ENCODE peak calls at places on chromosome 16, in ten cellular contexts. One of them, this sample, is unnamed.

GRCh38 chr16:31430380-31431052 is 2.4 kb upstream of the COX6A2 start:
- DNase-seq in GM23338: peak
- DNase-seq in prostate gland: no peak
- DNase-seq in stomach: no peak
- DNase-seq in transverse colon: no peak
- DNase-seq in HCT116: no peak
- DNase-seq in suprapubic skin: no peak
- DNase-seq in upper lobe of left lung: no peak
- DNase-seq in K562: no peak
- DNase-seq in SK-N-SH: no peak
- DNase-seq in this sample: no peak

GRCh38 chr16:13553453-13553985 is 366.4 kb upstream of the ERCC4 start:
- DNase-seq in GM23338: no peak
- DNase-seq in prostate gland: no peak
- DNase-seq in stomach: no peak
- DNase-seq in transverse colon: no peak
- DNase-seq in HCT116: no peak
- DNase-seq in suprapubic skin: no peak
- DNase-seq in upper lobe of left lung: no peak
- DNase-seq in K562: no peak
- DNase-seq in SK-N-SH: no peak
- DNase-seq in this sample: no peak

GRCh38 chr16:48870141-48870540 is 260.2 kb upstream of the N4BP1 start:
- DNase-seq in GM23338: no peak
- DNase-seq in prostate gland: no peak
- DNase-seq in stomach: no peak
- DNase-seq in transverse colon: no peak
- DNase-seq in HCT116: no peak
- DNase-seq in suprapubic skin: no peak
- DNase-seq in upper lobe of left lung: peak
- DNase-seq in K562: no peak
- DNase-seq in SK-N-SH: no peak
- DNase-seq in this sample: no peak

GRCh38 chr16:86946396-86946795 is 368.0 kb downstream of the FOXL1 start:
- DNase-seq in GM23338: peak
- DNase-seq in prostate gland: no peak
- DNase-seq in stomach: no peak
- DNase-seq in transverse colon: no peak
- DNase-seq in HCT116: no peak
- DNase-seq in suprapubic skin: no peak
- DNase-seq in upper lobe of left lung: no peak
- DNase-seq in K562: no peak
- DNase-seq in SK-N-SH: no peak
- DNase-seq in this sample: no peak

GRCh38 chr16:64615647-64616280 is 506.1 kb downstream of the CDH11 start:
- DNase-seq in GM23338: peak
- DNase-seq in prostate gland: no peak
- DNase-seq in stomach: no peak
- DNase-seq in transverse colon: no peak
- DNase-seq in HCT116: no peak
- DNase-seq in suprapubic skin: no peak
- DNase-seq in upper lobe of left lung: no peak
- DNase-seq in K562: no peak
- DNase-seq in SK-N-SH: no peak
- DNase-seq in this sample: no peak

GRCh38 chr16:68859827-68860226 is 16.5 kb downstream of the TANGO6 start:
- DNase-seq in GM23338: no peak
- DNase-seq in prostate gland: no peak
- DNase-seq in stomach: no peak
- DNase-seq in transverse colon: no peak
- DNase-seq in HCT116: no peak
- DNase-seq in suprapubic skin: no peak
- DNase-seq in upper lobe of left lung: no peak
- DNase-seq in K562: no peak
- DNase-seq in SK-N-SH: no peak
- DNase-seq in this sample: no peak

GRCh38 chr16:70735141-70735979 is 49.5 kb upstream of the MTSS2 start:
- DNase-seq in GM23338: peak
- DNase-seq in prostate gland: no peak
- DNase-seq in stomach: no peak
- DNase-seq in transverse colon: no peak
- DNase-seq in HCT116: no peak
- DNase-seq in suprapubic skin: no peak
- DNase-seq in upper lobe of left lung: no peak
- DNase-seq in K562: no peak
- DNase-seq in SK-N-SH: no peak
- DNase-seq in this sample: peak

GRCh38 chr16:86513471-86514277 is 3.3 kb downstream of the FOXF1 start:
- DNase-seq in GM23338: no peak
- DNase-seq in prostate gland: no peak
- DNase-seq in stomach: no peak
- DNase-seq in transverse colon: no peak
- DNase-seq in HCT116: no peak
- DNase-seq in suprapubic skin: no peak
- DNase-seq in upper lobe of left lung: peak
- DNase-seq in K562: no peak
- DNase-seq in SK-N-SH: no peak
- DNase-seq in this sample: no peak

GRCh38 chr16:66740010-66740409 is 11.4 kb downstream of the DYNC1LI2 start:
- DNase-seq in GM23338: peak
- DNase-seq in prostate gland: no peak
- DNase-seq in stomach: no peak
- DNase-seq in transverse colon: peak
- DNase-seq in HCT116: no peak
- DNase-seq in suprapubic skin: no peak
- DNase-seq in upper lobe of left lung: no peak
- DNase-seq in K562: peak
- DNase-seq in SK-N-SH: peak
- DNase-seq in this sample: no peak

GRCh38 chr16:66741971-66742396 is 9.4 kb downstream of the DYNC1LI2 start:
- DNase-seq in GM23338: no peak
- DNase-seq in prostate gland: no peak
- DNase-seq in stomach: no peak
- DNase-seq in transverse colon: no peak
- DNase-seq in HCT116: no peak
- DNase-seq in suprapubic skin: no peak
- DNase-seq in upper lobe of left lung: no peak
- DNase-seq in K562: no peak
- DNase-seq in SK-N-SH: no peak
- DNase-seq in this sample: no peak

GRCh38 chr16:66742409-66742808 is 9.0 kb downstream of the DYNC1LI2 start:
- DNase-seq in GM23338: no peak
- DNase-seq in prostate gland: no peak
- DNase-seq in stomach: no peak
- DNase-seq in transverse colon: no peak
- DNase-seq in HCT116: no peak
- DNase-seq in suprapubic skin: no peak
- DNase-seq in upper lobe of left lung: no peak
- DNase-seq in K562: no peak
- DNase-seq in SK-N-SH: no peak
- DNase-seq in this sample: no peak

GRCh38 chr16:66740533-66740932 is 10.9 kb downstream of the DYNC1LI2 start:
- DNase-seq in GM23338: no peak
- DNase-seq in prostate gland: no peak
- DNase-seq in stomach: peak
- DNase-seq in transverse colon: peak
- DNase-seq in HCT116: no peak
- DNase-seq in suprapubic skin: no peak
- DNase-seq in upper lobe of left lung: no peak
- DNase-seq in K562: peak
- DNase-seq in SK-N-SH: no peak
- DNase-seq in this sample: no peak

GRCh38 chr16:66741131-66741900 is 10.1 kb downstream of the DYNC1LI2 start:
- DNase-seq in GM23338: no peak
- DNase-seq in prostate gland: peak
- DNase-seq in stomach: peak
- DNase-seq in transverse colon: peak
- DNase-seq in HCT116: peak
- DNase-seq in suprapubic skin: peak
- DNase-seq in upper lobe of left lung: peak
- DNase-seq in K562: peak
- DNase-seq in SK-N-SH: peak
- DNase-seq in this sample: peak
- TF ChIP-seq POLR2AphosphoS5 in GM23338: no peak
- TF ChIP-seq POLR2AphosphoS5 in prostate gland: peak
- TF ChIP-seq POLR2AphosphoS5 in stomach: peak
- TF ChIP-seq POLR2AphosphoS5 in transverse colon: peak
- TF ChIP-seq POLR2AphosphoS5 in HCT116: peak
- TF ChIP-seq POLR2AphosphoS5 in suprapubic skin: no peak
- TF ChIP-seq POLR2AphosphoS5 in upper lobe of left lung: peak
- TF ChIP-seq POLR2AphosphoS5 in K562: no peak
- TF ChIP-seq POLR2AphosphoS5 in SK-N-SH: no peak
- TF ChIP-seq POLR2AphosphoS5 in this sample: peak

DNA sequence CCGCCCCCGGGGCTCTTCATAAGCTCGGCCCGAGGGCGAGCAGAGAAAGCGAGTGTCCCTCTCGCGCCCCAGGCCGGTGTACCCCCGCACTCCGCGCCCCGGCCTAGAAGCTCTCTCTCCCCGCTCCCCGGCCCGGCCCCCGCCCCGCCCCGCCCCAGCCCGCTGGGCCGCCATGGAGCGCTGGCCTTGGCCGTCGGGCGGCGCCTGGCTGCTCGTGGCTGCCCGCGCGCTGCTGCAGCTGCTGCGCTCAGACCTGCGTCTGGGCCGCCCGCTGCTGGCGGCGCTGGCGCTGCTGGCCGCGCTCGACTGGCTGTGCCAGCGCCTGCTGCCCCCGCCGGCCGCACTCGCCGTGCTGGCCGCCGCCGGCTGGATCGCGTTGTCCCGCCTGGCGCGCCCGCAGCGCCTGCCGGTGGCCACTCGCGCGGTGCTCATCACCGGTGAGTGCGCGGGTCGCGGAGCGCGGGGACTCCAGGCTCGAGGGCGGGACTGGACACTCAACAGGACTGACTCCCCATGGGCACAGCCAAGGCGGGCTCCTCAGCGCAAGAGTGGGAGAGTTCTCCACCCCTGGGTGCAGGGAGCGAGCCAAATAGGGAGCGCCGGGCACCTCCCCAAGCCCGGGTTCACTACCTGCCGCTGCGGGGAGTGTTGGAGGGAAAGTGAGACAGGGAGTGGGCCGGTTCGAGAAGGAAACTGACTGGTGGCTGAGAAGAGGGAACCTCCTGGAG is at the start of gene HSD11B2:
- DNase-seq in GM23338: peak
- DNase-seq in prostate gland: peak
- DNase-seq in stomach: peak
- DNase-seq in transverse colon: no peak
- DNase-seq in HCT116: peak
- DNase-seq in suprapubic skin: no peak
- DNase-seq in upper lobe of left lung: peak
- DNase-seq in K562: peak
- DNase-seq in SK-N-SH: peak
- DNase-seq in this sample: peak
- H3K27ac ChIP-seq in GM23338: no peak
- H3K27ac ChIP-seq in prostate gland: peak
- H3K27ac ChIP-seq in stomach: peak
- H3K27ac ChIP-seq in transverse colon: peak
- H3K27ac ChIP-seq in HCT116: peak
- H3K27ac ChIP-seq in suprapubic skin: peak
- H3K27ac ChIP-seq in upper lobe of left lung: peak
- H3K27ac ChIP-seq in K562: no peak
- H3K27ac ChIP-seq in SK-N-SH: no peak
- H3K27ac ChIP-seq in this sample: peak

GRCh38 chr16:81036751-81037350 is 1.2 kb downstream of the ATMIN start:
- DNase-seq in GM23338: no peak
- DNase-seq in prostate gland: no peak
- DNase-seq in stomach: no peak
- DNase-seq in transverse colon: no peak
- DNase-seq in HCT116: no peak
- DNase-seq in suprapubic skin: no peak
- DNase-seq in upper lobe of left lung: no peak
- DNase-seq in K562: peak
- DNase-seq in SK-N-SH: peak
- DNase-seq in this sample: no peak

GRCh38 chr16:81035975-81036750 is 521 bp downstream of the ATMIN start:
- DNase-seq in GM23338: peak
- DNase-seq in prostate gland: peak
- DNase-seq in stomach: peak
- DNase-seq in transverse colon: peak
- DNase-seq in HCT116: no peak
- DNase-seq in suprapubic skin: peak
- DNase-seq in upper lobe of left lung: peak
- DNase-seq in K562: peak
- DNase-seq in SK-N-SH: peak
- DNase-seq in this sample: no peak

GRCh38 chr16:81029930-81030604 is 5.6 kb upstream of the ATMIN start:
- DNase-seq in GM23338: no peak
- DNase-seq in prostate gland: no peak
- DNase-seq in stomach: no peak
- DNase-seq in transverse colon: no peak
- DNase-seq in HCT116: no peak
- DNase-seq in suprapubic skin: no peak
- DNase-seq in upper lobe of left lung: no peak
- DNase-seq in K562: no peak
- DNase-seq in SK-N-SH: no peak
- DNase-seq in this sample: no peak

GRCh38 chr16:81040837-81041236 is 5.2 kb downstream of the ATMIN start:
- DNase-seq in GM23338: no peak
- DNase-seq in prostate gland: no peak
- DNase-seq in stomach: no peak
- DNase-seq in transverse colon: no peak
- DNase-seq in HCT116: no peak
- DNase-seq in suprapubic skin: no peak
- DNase-seq in upper lobe of left lung: no peak
- DNase-seq in K562: no peak
- DNase-seq in SK-N-SH: no peak
- DNase-seq in this sample: no peak

DNA sequence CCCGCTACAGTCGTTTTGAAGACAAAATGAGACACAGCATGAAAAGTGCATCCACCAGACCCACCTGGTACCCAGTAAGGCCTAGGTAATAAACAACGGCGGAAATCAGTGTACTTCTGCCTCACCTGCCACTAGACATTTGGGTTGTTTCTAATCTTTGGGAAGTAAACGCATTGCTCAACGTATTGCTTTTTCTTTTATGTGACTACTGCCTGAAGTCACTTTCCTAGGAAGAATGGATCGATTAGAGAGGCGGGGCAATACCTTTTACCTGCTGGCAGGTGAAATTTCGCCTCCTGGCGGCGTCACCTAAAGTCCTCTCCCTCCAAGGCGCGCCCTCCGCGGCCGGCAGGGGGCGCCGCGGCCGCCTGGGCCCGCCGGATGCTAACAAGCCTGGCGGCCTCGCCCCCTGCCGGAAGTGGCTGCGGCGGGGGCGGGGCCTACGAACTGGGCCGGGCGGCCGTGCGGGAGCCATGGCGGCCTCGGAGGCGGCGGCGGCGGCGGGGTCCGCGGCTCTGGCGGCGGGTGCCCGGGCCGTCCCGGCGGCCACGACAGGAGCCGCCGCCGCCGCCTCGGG is at the start of gene ATMIN:
- DNase-seq in GM23338: peak
- DNase-seq in prostate gland: peak
- DNase-seq in stomach: peak
- DNase-seq in transverse colon: peak
- DNase-seq in HCT116: peak
- DNase-seq in suprapubic skin: peak
- DNase-seq in upper lobe of left lung: peak
- DNase-seq in K562: peak
- DNase-seq in SK-N-SH: peak
- DNase-seq in this sample: peak
- TF ChIP-seq POLR2AphosphoS5 in GM23338: peak
- TF ChIP-seq POLR2AphosphoS5 in prostate gland: no peak
- TF ChIP-seq POLR2AphosphoS5 in stomach: no peak
- TF ChIP-seq POLR2AphosphoS5 in transverse colon: peak
- TF ChIP-seq POLR2AphosphoS5 in HCT116: peak
- TF ChIP-seq POLR2AphosphoS5 in suprapubic skin: no peak
- TF ChIP-seq POLR2AphosphoS5 in upper lobe of left lung: no peak
- TF ChIP-seq POLR2AphosphoS5 in K562: peak
- TF ChIP-seq POLR2AphosphoS5 in SK-N-SH: no peak
- TF ChIP-seq POLR2AphosphoS5 in this sample: no peak

DNA sequence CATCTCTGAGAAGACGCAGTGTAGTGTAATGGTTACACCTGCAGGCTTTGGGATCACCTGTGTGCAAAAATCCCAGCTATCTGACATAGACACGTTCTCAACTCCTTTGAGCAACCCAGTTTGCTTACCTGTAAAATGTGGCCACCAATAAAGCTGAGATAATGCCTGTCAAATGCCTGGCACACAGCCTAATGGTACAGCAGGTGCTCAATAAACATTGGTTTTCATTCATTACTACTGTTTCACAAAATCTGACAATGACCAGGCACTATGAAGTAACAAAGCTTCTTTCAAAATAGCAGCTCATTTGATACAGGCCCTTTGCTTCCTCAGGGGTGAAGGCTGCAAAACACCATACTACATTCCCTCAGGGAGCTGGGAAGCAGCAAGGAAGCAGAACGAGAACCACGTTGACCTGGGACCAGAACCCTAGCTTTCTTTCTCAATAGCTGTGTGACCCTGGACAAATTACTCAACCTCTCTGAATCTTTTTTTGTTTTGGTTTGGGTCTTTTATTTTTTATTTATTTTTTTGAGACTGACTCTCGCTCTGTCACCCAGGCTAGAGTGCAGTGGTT is 4.8 kb downstream of the PAM16 start:
- DNase-seq in GM23338: no peak
- DNase-seq in prostate gland: no peak
- DNase-seq in stomach: no peak
- DNase-seq in transverse colon: no peak
- DNase-seq in HCT116: no peak
- DNase-seq in suprapubic skin: no peak
- DNase-seq in upper lobe of left lung: no peak
- DNase-seq in K562: no peak
- DNase-seq in SK-N-SH: no peak
- DNase-seq in this sample: no peak
- H3K27ac ChIP-seq in GM23338: peak
- H3K27ac ChIP-seq in prostate gland: no peak
- H3K27ac ChIP-seq in stomach: no peak
- H3K27ac ChIP-seq in transverse colon: no peak
- H3K27ac ChIP-seq in HCT116: no peak
- H3K27ac ChIP-seq in suprapubic skin: peak
- H3K27ac ChIP-seq in upper lobe of left lung: peak
- H3K27ac ChIP-seq in K562: no peak
- H3K27ac ChIP-seq in SK-N-SH: no peak
- H3K27ac ChIP-seq in this sample: no peak